ENCODE peak calls at places on chromosomes 3 and 15, in seven cellular contexts. M, N, E, A, G, U and F are unnamed samples.

GRCh38 chr15:69543681-69544080 is 91.1 kb downstream of the RPLP1 start:
- DNase-seq in M (no peak), E (no peak), G (no peak), N (no peak), A (peak), U (no peak), F (no peak)

GRCh38 chr3:133476971-133477375 is 77.1 kb downstream of the BFSP2 start:
- DNase-seq in N (peak), U (peak), A (no peak), G (no peak), E (no peak), M (no peak), F (peak)

GRCh38 chr3:182392182-182392917 is 401.0 kb upstream of the ATP11B start:
- DNase-seq in U (no peak), M (no peak), G (no peak), E (no peak), N (peak), A (no peak), F (no peak)

GRCh38 chr3:41198526-41198925 is 779 bp upstream of the CTNNB1 start:
- DNase-seq in G (no peak), M (no peak), A (no peak), E (no peak), U (no peak), N (peak), F (peak)

GRCh38 chr15:36591534-36592411 is 12.3 kb downstream of the CDIN1 start:
- DNase-seq in G (no peak), U (no peak), E (no peak), N (no peak), M (no peak), A (no peak), F (peak)

GRCh38 chr3:2628117-2628516 is 482.1 kb downstream of the IL5RA start:
- DNase-seq in A (no peak), E (no peak), U (no peak), M (no peak), N (no peak), G (no peak), F (no peak)

GRCh38 chr3:189082666-189083427 is 88.9 kb upstream of the TPRG1 start:
- DNase-seq in E (peak), A (no peak), U (no peak), N (no peak), M (no peak), G (no peak), F (no peak)

GRCh38 chr3:45992820-45993219 is 2.8 kb downstream of the FYCO1 start:
- DNase-seq in M (peak), N (no peak), G (no peak), U (no peak), A (no peak), E (no peak), F (no peak)

GRCh38 chr15:62047278-62047847 is 12.9 kb downstream of the VPS13C start:
- DNase-seq in E (no peak), U (no peak), G (no peak), M (peak), N (peak), A (no peak), F (no peak)

GRCh38 chr3:7710284-7710683 is 791.3 kb upstream of the LMCD1 start:
- DNase-seq in M (no peak), N (no peak), E (no peak), A (no peak), U (no peak), G (no peak), F (no peak)

GRCh38 chr3:73637042-73637441 is 12.3 kb upstream of the PDZRN3 start:
- DNase-seq in N (no peak), E (no peak), M (no peak), U (no peak), G (no peak), A (no peak), F (no peak)

GRCh38 chr3:142931222-142931621 is 32.3 kb downstream of the PAQR9 start:
- DNase-seq in E (no peak), G (no peak), N (peak), U (no peak), A (no peak), M (no peak), F (no peak)

GRCh38 chr3:58009749-58010535 is 1.7 kb downstream of the FLNB start:
- DNase-seq in M (no peak), U (peak), E (peak), N (peak), A (peak), G (no peak), F (peak)

GRCh38 chr15:82986442-82986780 is 401 bp downstream of the RAMAC start:
- DNase-seq in A (no peak), N (peak), G (no peak), M (no peak), E (peak), U (no peak), F (no peak)

GRCh38 chr3:143970773-143971366 is 753 bp upstream of the DIPK2A start:
- DNase-seq in A (no peak), E (no peak), M (no peak), U (peak), N (peak), G (peak), F (peak)

GRCh38 chr3:49638445-49638844 is 35.7 kb upstream of the APEH start:
- DNase-seq in N (no peak), M (peak), U (no peak), G (no peak), A (no peak), E (peak), F (no peak)

GRCh38 chr3:12934431-12934830 is 93.1 kb upstream of the RPL32 start:
- DNase-seq in M (no peak), E (no peak), A (no peak), G (no peak), N (no peak), U (no peak), F (peak)

GRCh38 chr3:50260942-50261441 is 8.0 kb upstream of the SEMA3B start:
- DNase-seq in U (no peak), G (no peak), M (no peak), N (no peak), E (no peak), A (no peak), F (no peak)

GRCh38 chr15:42215854-42216829 is 8.0 kb upstream of the VPS39 start:
- DNase-seq in N (no peak), U (no peak), M (no peak), E (no peak), G (no peak), A (no peak), F (peak)

GRCh38 chr3:126319701-126320295 is 37.4 kb downstream of the KLF15 start:
- DNase-seq in A (no peak), U (no peak), G (no peak), N (no peak), M (no peak), E (no peak), F (no peak)

GRCh38 chr15:41821831-41822230 is 6.1 kb upstream of the JMJD7 start:
- DNase-seq in M (no peak), G (no peak), E (no peak), A (no peak), N (no peak), U (no peak), F (no peak)